ENCODE peak calls at places on chromosomes 5 and 9, in four cellular contexts. K, O, S and Z are unnamed samples.

GRCh38 chr9:95793924-95794828 is 81.3 kb upstream of the ERCC6L2 start:
- DNase-seq in S (peak), O (peak), K (peak), Z (no peak)

GRCh38 chr9:95718263-95718662 is 157.2 kb upstream of the ERCC6L2 start:
- DNase-seq in S (no peak), K (no peak), O (no peak), Z (no peak)

GRCh38 chr5:72185717-72186388 is 78.6 kb downstream of the MAP1B start:
- DNase-seq in K (peak), O (peak), S (peak), Z (no peak)

GRCh38 chr5:159244163-159244562 is 18.9 kb upstream of the UBLCP1 start:
- DNase-seq in O (no peak), S (no peak), K (no peak), Z (no peak)

GRCh38 chr5:1793301-1793740 is 6.3 kb downstream of the MRPL36 start:
- DNase-seq in K (peak), S (peak), O (peak), Z (no peak)

GRCh38 chr9:4435197-4435596 is 55.1 kb upstream of the SLC1A1 start:
- DNase-seq in K (peak), O (peak), S (peak), Z (peak)

GRCh38 chr9:80407220-80407619 is 835.5 kb downstream of the TLE4 start:
- DNase-seq in K (no peak), S (no peak), O (no peak), Z (no peak)

GRCh38 chr5:110918683-110919082 is 152.8 kb upstream of the TSLP start:
- DNase-seq in K (no peak), O (no peak), S (no peak), Z (no peak)

GRCh38 chr9:2055203-2055658 is 40.1 kb downstream of the SMARCA2 start:
- DNase-seq in K (peak), O (peak), S (peak), Z (peak)

GRCh38 chr5:757346-757930 is 27.1 kb downstream of the ZDHHC11B start:
- DNase-seq in S (no peak), O (no peak), K (no peak), Z (no peak)

GRCh38 chr5:9483251-9483650 is 62.6 kb downstream of the SEMA5A start:
- DNase-seq in S (no peak), O (no peak), K (no peak), Z (no peak)

GRCh38 chr9:99085949-99086948 is 18.7 kb upstream of the TGFBR1 start:
- DNase-seq in S (no peak), O (peak), K (peak), Z (peak)

GRCh38 chr5:31554552-31554951 is 22.5 kb downstream of the C5orf22 start:
- DNase-seq in S (no peak), O (no peak), K (peak), Z (no peak)

GRCh38 chr9:111759762-111760639 is 34.7 kb downstream of the SHOC1 start:
- DNase-seq in O (peak), K (peak), S (peak), Z (peak)

GRCh38 chr5:74516217-74516636 is 124.3 kb downstream of the ENC1 start:
- DNase-seq in S (no peak), O (peak), K (peak), Z (peak)

GRCh38 chr5:156109317-156110023 is 217.5 kb upstream of the SGCD start:
- DNase-seq in O (peak), S (no peak), K (peak), Z (no peak)

GRCh38 chr5:95841914-95842812 is 19.6 kb upstream of the GLRX start:
- DNase-seq in O (peak), K (peak), S (peak), Z (peak)

GRCh38 chr5:43275391-43275790 is 37.8 kb downstream of the HMGCS1 start:
- DNase-seq in S (no peak), O (no peak), K (no peak), Z (no peak)

GRCh38 chr9:89797970-89798369 is 193.2 kb downstream of the GADD45G start:
- DNase-seq in O (no peak), S (no peak), K (no peak), Z (no peak)

GRCh38 chr9:91905958-91906585 is 44.0 kb downstream of the ROR2 start:
- DNase-seq in O (no peak), K (no peak), S (no peak), Z (no peak)

GRCh38 chr9:80146466-80146865 is 574.7 kb downstream of the TLE4 start:
- DNase-seq in K (peak), O (peak), S (no peak), Z (peak)

GRCh38 chr5:56585973-56586740 is 229.2 kb upstream of the MAP3K1 start:
- DNase-seq in O (peak), K (no peak), S (no peak), Z (no peak)

GRCh38 chr5:91194861-91195460 is 188.2 kb downstream of the ARRDC3 start:
- DNase-seq in S (no peak), O (no peak), K (no peak), Z (no peak)

GRCh38 chr5:175448276-175448675 is 4.3 kb upstream of the DRD1 start:
- DNase-seq in K (no peak), S (no peak), O (no peak), Z (no peak)

GRCh38 chr5:175444905-175445456 is 999 bp upstream of the DRD1 start:
- DNase-seq in O (no peak), S (no peak), K (no peak), Z (no peak)

GRCh38 chr5:175447571-175447970 is 3.6 kb upstream of the DRD1 start:
- DNase-seq in S (no peak), K (no peak), O (no peak), Z (no peak)

GRCh38 chr5:175443514-175444059 is 395 bp downstream of the DRD1 start:
- DNase-seq in O (peak), K (no peak), S (no peak), Z (no peak)

DNA sequence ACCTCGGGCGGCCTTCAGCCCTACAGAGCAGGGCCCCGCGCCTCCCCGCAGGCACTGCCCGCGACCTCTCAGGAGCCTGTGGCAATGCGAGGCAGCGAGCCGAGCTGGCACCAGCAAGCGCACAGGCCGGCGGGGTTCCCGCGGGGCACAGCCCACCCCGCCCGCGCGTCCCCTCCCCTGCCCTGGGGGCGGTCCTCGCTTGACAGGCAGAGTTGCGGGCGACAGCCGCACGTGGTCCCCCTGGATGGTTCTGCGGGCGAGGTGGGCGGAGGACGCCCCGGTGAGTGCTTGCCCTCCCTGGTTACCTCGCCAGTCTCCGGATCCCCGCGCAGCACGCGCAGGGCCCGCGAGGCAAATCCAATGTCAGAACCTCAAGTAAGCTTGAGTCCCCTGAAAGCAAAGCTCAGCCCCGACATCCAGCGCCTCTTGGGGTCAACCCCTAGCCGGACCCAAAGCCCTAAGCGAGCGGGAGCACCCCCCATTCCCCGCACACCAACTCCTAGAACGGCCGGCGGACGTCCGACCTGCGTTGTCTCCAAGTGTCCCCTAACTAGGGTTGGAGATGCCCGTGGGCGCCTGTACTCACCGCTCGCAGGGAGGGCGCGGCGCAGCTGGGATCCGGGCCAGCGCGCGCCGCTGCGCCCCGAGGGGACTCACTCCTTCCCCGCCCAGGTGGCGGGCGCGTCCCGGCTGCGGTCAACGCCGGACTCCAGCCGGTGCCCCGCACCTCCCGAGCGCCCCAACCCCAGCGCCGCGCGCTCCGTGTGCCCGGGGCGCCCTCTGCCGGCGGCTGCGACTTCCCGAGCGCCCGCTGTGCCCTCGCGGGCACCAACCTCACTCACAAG is at the start of gene DRD1:
- DNase-seq in K (peak), O (peak), S (no peak), Z (peak)
- H3K4me3 ChIP-seq in K (no peak), O (peak), S (no peak), Z (no peak)

GRCh38 chr9:126515001-126515872 is 98.5 kb upstream of the LMX1B start:
- DNase-seq in K (no peak), S (no peak), O (no peak), Z (no peak)

GRCh38 chr9:126515873-126516505 is 97.7 kb upstream of the LMX1B start:
- DNase-seq in S (no peak), O (no peak), K (no peak), Z (no peak)

GRCh38 chr9:126511426-126511825 is 102.3 kb upstream of the LMX1B start:
- DNase-seq in K (no peak), S (no peak), O (no peak), Z (no peak)

GRCh38 chr9:126514037-126514821 is 99.5 kb upstream of the LMX1B start:
- DNase-seq in K (peak), O (peak), S (no peak), Z (peak)

GRCh38 chr9:126513159-126514036 is 100.3 kb upstream of the LMX1B start:
- DNase-seq in S (no peak), O (no peak), K (no peak), Z (peak)
- H3K4me3 ChIP-seq in S (no peak), O (no peak), K (no peak), Z (no peak)

GRCh38 chr5:94632024-94632423 is 13.6 kb downstream of the SLF1 start:
- DNase-seq in K (no peak), O (no peak), S (no peak), Z (no peak)
- H3K4me3 ChIP-seq in K (no peak), O (no peak), S (no peak), Z (no peak)

DNA sequence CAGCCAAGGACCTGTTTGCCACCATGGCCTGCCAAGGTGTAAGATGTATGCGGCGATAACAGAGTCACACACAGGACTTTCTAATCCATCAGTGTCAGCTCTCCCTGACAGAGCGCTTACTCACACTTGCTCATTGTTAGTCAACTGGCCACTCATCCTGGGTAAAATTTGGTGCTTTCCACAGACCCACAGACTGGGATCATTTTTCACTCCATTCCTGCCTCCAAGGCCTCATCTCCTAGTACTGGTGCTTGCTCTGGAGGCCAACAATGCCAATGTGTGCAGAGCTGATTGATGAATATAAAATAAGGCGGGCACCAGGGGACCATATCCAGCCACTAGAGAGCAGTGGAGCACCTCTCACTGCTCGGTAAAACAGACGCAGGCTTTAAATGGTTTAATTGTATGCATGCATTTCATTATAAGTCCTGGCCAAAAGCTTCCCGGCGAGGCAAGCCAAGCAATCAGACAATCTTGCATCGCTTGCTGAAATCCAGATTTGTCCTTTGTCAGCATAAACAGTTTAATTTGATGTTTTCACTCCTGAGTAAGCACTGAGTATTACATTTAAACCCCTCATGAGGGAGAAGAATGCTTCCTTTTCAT is 22.3 kb downstream of the PSMB7 start:
- DNase-seq in O (peak), K (peak), S (peak), Z (peak)
- H3K4me3 ChIP-seq in O (peak), K (no peak), S (no peak), Z (no peak)

DNA sequence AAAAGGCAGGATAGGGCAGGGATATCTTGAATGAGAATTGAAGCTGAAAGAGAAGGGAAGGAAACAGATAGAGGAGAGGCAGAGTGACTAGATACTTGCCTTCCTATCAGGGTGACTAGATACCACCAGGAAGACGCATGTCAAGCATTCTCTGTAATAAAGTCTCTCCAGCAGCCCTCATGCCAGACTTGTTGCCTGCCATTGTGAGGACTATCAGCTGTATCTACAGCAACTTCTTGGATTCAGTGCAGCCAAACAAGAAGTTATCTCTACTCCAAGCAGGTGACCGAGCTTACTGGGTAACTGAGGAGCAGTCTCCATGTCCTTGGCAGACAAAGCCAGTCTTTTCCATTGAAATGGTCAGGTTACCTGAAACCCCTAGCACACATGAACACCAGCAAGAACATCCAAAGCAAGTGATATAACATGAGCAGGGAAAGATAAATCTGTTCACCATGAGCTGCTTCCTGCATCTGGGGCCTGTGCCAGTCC is 9.3 kb downstream of the SH3RF2 start:
- DNase-seq in K (no peak), O (no peak), S (no peak), Z (no peak)
- H3K4me3 ChIP-seq in K (no peak), O (no peak), S (no peak), Z (no peak)

GRCh38 chr9:88197016-88197415 is 58.7 kb upstream of the SPATA31C2 start:
- DNase-seq in S (no peak), K (peak), O (peak), Z (peak)
- H3K4me3 ChIP-seq in S (no peak), K (no peak), O (peak), Z (no peak)

GRCh38 chr5:142955628-142956027 is 185.5 kb downstream of the ARHGAP26 start:
- DNase-seq in K (no peak), S (no peak), O (no peak), Z (no peak)

GRCh38 chr5:142958933-142959682 is 188.9 kb downstream of the ARHGAP26 start:
- DNase-seq in S (no peak), K (no peak), O (peak), Z (no peak)

GRCh38 chr5:142960309-142960696 is 190.1 kb downstream of the ARHGAP26 start:
- DNase-seq in S (no peak), O (peak), K (peak), Z (peak)

GRCh38 chr5:142959683-142960308 is 189.6 kb downstream of the ARHGAP26 start:
- DNase-seq in K (peak), S (no peak), O (peak), Z (peak)

DNA sequence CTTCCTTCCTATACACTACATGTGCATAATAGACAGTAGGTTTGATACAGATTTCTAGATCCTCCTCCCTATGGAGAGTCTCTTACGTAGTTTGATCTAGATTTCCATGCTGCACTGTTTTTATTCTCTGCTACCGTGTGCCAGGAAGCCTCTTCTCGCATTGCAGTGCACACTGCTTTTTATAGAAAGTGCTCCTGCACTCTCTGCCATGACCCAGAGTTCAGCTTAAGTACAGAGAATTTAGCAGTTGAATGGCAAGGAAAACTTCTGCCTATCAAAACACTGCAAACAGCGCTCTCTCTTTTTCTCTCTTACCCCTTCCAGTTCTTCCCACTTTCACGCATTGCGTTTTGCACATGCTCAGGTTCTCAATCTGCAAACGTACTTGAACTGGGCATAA is 187.4 kb downstream of the ARHGAP26 start:
- DNase-seq in O (no peak), K (no peak), S (no peak), Z (no peak)
- H3K4me3 ChIP-seq in O (no peak), K (no peak), S (no peak), Z (no peak)

DNA sequence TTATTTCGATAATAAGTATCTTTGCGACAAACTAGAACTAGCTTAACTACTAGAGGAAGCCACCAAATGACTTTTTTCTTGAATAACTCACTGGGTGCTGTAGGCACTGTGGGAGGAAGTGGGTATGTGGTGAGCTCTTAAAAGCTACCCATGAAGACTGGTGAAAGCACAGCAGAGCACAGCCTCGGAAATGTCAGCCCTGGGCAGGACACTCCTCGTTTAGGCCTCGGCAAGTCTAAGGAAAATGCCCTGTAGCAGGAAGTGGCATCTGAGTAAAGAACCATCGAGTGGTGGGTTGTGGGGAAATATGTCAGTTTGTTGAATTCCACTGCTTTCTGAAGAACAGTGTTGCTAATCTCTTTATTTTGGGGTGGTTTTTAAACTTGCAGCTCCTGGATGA is 44.0 kb upstream of the NCS1 start:
- DNase-seq in O (no peak), K (no peak), S (no peak), Z (no peak)
- H3K4me3 ChIP-seq in O (no peak), K (no peak), S (no peak), Z (no peak)

DNA sequence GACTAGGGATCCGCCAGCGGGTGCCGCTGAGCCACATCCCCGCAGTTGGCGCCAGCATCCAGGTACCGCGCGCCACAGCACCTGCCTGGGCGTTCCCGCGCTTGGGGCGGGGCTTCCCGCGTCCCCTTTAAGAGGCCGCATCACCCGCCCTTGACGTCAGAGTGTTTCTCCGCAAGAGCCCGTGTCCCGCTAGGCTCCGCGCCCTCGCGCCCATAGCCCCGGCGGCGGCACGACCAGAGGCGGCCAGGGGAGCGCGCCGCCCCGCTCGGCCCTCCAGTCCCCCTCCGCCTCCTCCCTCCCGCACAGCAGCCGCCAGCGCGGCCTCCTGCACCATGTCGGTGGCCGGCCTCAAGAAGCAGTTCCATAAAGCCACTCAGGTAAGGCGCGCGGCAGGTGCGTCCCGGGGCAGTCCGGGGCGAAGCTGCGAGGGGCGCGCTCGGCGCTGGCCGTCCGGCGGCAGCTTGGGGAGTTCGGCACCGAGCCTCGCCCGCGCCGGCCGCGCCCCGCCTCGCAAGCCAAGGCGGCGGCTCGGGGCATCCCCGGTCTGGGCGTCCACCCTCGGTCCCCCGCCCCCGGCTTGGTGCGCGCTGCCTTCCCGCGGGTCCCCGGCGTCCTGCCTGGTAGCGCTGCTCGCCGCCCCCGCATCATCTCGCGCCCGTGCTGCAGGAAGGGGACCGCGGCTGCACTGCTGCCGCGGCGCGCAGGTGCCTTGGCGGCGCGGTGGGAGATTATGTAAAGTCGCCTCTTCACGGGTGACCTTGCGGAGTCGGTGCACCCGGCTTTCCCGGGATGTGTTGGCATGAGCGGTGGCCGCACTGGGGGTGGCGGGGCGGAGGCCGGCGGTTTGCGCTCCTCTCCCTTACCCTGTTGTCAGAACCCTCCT is at the start of gene SH3GL2:
- DNase-seq in O (peak), S (no peak), K (peak), Z (peak)
- H3K4me3 ChIP-seq in O (peak), S (peak), K (peak), Z (peak)